ENCODE peak calls at places on chromosomes 16 and 17, in five cellular contexts. G, K, R, H and E are unnamed samples. For H3K36me3, the result is how much of the 10 kb centered on the place peaks cover.

GRCh38 chr16:85312642-85313540 is 200.6 kb upstream of the CIBAR2 start:
- DNase-seq in G (no peak), K (peak), R (no peak), H (no peak), E (no peak)

GRCh38 chr17:60230358-60230757 is 80.6 kb downstream of the CA4 start:
- DNase-seq in G (no peak), K (no peak), R (no peak), H (no peak), E (no peak)

GRCh38 chr17:30203471-30203981 is 32.0 kb downstream of the SLC6A4 start:
- DNase-seq in G (no peak), K (peak), R (no peak), H (no peak), E (no peak)

GRCh38 chr17:61309857-61310256 is 89.8 kb upstream of the TBX2 start:
- DNase-seq in G (no peak), K (peak), R (no peak), H (no peak), E (no peak)

GRCh38 chr17:66605561-66605960 is 229.4 kb upstream of the CACNG5 start:
- DNase-seq in G (no peak), K (no peak), R (no peak), H (no peak), E (no peak)

GRCh38 chr17:70622382-70623260 is 453.3 kb downstream of the KCNJ2 start:
- DNase-seq in G (no peak), K (peak), R (peak), H (no peak), E (peak)

GRCh38 chr16:87326151-87326571 is 9.0 kb upstream of the C16orf95 start:
- DNase-seq in G (no peak), K (no peak), R (no peak), H (no peak), E (peak)

GRCh38 chr17:12918132-12918531 is 99.7 kb downstream of the ELAC2 start:
- DNase-seq in G (no peak), K (no peak), R (no peak), H (no peak), E (no peak)

GRCh38 chr16:65106792-65107191 is 15.1 kb downstream of the CDH11 start:
- DNase-seq in G (no peak), K (no peak), R (no peak), H (no peak), E (no peak)

GRCh38 chr16:82082543-82083244 is 47.6 kb downstream of the HSD17B2 start:
- DNase-seq in G (no peak), K (no peak), R (no peak), H (peak), E (no peak)

GRCh38 chr17:75872434-75873351 is 5.7 kb downstream of the TRIM47 start:
- DNase-seq in G (peak), K (peak), R (peak), H (peak), E (no peak)

GRCh38 chr17:8470447-8471047 is 34.9 kb downstream of the NDEL1 start:
- DNase-seq in G (no peak), K (peak), R (no peak), H (no peak), E (peak)

GRCh38 chr17:40122944-40123810 is 1.4 kb downstream of the MSL1 start:
- DNase-seq in G (no peak), K (peak), R (peak), H (no peak), E (peak)

GRCh38 chr16:81758376-81758775 is 20.7 kb upstream of the PLCG2 start:
- DNase-seq in G (no peak), K (no peak), R (no peak), H (peak), E (no peak)

GRCh38 chr16:89422527-89422904 is 67.8 kb downstream of the ANKRD11 start:
- DNase-seq in G (peak), K (no peak), R (no peak), H (no peak), E (no peak)

GRCh38 chr17:909642-910323 is 69.8 kb downstream of the NXN start:
- DNase-seq in G (no peak), K (no peak), R (no peak), H (no peak), E (no peak)

GRCh38 chr16:48503779-48504178 is 106.2 kb downstream of the N4BP1 start:
- DNase-seq in G (peak), K (no peak), R (no peak), H (no peak), E (peak)

GRCh38 chr17:49629447-49629846 is 48.5 kb downstream of the SPOP start:
- DNase-seq in G (no peak), K (no peak), R (no peak), H (no peak), E (no peak)

GRCh38 chr17:692116-692515 is 22.5 kb downstream of the VPS53 start:
- DNase-seq in G (no peak), K (no peak), R (no peak), H (no peak), E (no peak)

GRCh38 chr16:31700530-31701388 is 172.8 kb upstream of the ZNF267 start:
- DNase-seq in G (no peak), K (peak), R (peak), H (peak), E (no peak)

GRCh38 chr17:46949291-46950174 is 26.6 kb downstream of the GOSR2 start:
- DNase-seq in G (no peak), K (no peak), R (no peak), H (no peak), E (no peak)

GRCh38 chr16:80694950-80695471 is 109.4 kb downstream of the CDYL2 start:
- DNase-seq in G (no peak), K (no peak), R (no peak), H (no peak), E (no peak)

GRCh38 chr17:234163-235047 is 53.0 kb upstream of the DOC2B start:
- DNase-seq in G (peak), K (no peak), R (peak), H (no peak), E (no peak)

GRCh38 chr17:82787081-82787848 is 35.4 kb downstream of the TBCD start:
- DNase-seq in G (peak), K (no peak), R (no peak), H (no peak), E (no peak)

GRCh38 chr17:33145941-33146340 is 147.2 kb downstream of the ASIC2 start:
- DNase-seq in G (no peak), K (no peak), R (no peak), H (no peak), E (no peak)

GRCh38 chr17:47945529-47946508 is 4.4 kb downstream of the PNPO start:
- DNase-seq in G (no peak), K (no peak), R (no peak), H (no peak), E (no peak)

GRCh38 chr17:31428111-31428510 is 36.6 kb downstream of the RAB11FIP4 start:
- DNase-seq in G (no peak), K (no peak), R (no peak), H (no peak), E (no peak)

GRCh38 chr16:50628156-50628802 is 52.8 kb downstream of the SNX20 start:
- DNase-seq in G (no peak), K (no peak), R (no peak), H (no peak), E (no peak)

GRCh38 chr17:17837966-17838962 is 1.5 kb upstream of the SREBF1 start:
- DNase-seq in G (peak), K (peak), R (peak), H (peak), E (no peak)

GRCh38 chr17:65455972-65456343 is 105.5 kb downstream of the AXIN2 start:
- DNase-seq in G (no peak), K (peak), R (no peak), H (peak), E (no peak)

GRCh38 chr17:42992872-42993271 is 5.3 kb upstream of the RPL27 start:
- DNase-seq in G (no peak), K (no peak), R (no peak), H (no peak), E (no peak)

GRCh38 chr17:42989726-42990652 is 8.2 kb upstream of the RPL27 start:
- DNase-seq in G (no peak), K (no peak), R (no peak), H (peak), E (no peak)

GRCh38 chr17:42989146-42989545 is 8.8 kb downstream of the RUNDC1 start:
- DNase-seq in G (no peak), K (no peak), R (no peak), H (no peak), E (no peak)

GRCh38 chr17:42991471-42991870 is 6.7 kb upstream of the RPL27 start:
- DNase-seq in G (no peak), K (no peak), R (no peak), H (no peak), E (no peak)
- H3K36me3 ChIP-seq in G (half or more), K (half or more), R (half or more), H (under half), E (half or more)

DNA sequence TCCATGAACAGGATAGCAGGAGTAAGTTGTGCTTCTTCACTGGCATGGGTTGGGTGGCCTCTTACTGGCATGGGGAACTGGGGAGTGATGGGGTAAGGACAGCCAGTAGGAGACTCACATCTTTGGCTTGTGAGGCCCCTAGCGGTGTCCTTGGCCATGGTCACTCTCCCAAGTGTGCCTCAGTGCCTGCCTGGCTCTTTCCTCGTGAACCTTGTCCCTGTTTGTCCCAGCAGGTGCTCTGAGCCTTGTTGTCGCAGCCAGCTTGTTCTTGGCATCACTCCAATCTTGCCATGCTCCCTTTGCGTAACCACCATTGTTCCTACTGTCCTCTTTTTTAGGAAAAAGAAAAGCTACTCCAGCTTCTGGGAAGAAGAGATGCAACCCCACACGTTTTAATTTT is 53.6 kb upstream of the SDK2 start:
- DNase-seq in G (no peak), K (peak), R (no peak), H (peak), E (peak)
- TF ChIP-seq CTCF in G (no peak), K (peak), R (no peak), H (peak), E (peak)

DNA sequence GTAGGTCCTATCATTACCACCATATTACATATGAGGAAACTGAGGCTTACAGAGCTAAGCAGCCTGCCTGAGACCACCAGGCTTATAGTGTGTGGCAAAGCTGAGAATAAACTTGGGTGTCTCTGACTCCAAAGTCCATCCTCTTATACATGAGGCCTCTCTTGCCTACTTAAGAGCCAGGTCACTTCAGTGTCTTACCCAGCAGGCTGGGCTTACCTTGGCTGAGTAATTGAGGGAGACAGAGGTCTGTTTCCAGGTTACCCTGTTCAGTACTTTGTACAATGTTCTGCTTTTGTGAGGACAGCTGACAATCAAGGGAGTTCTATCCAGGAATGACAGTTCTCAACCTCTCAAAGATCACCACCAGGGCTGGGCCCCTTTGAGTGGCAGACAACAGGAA is 14.4 kb downstream of the NDUFAB1 start:
- DNase-seq in G (no peak), K (no peak), R (no peak), H (no peak), E (no peak)
- H3K36me3 ChIP-seq in G (half or more), K (half or more), R (half or more), H (under half), E (half or more)

GRCh38 chr17:3796822-3797170 is 4.2 kb downstream of the ITGAE start:
- DNase-seq in G (no peak), K (peak), R (no peak), H (no peak), E (no peak)

GRCh38 chr17:3796110-3796821 is 4.7 kb downstream of the ITGAE start:
- DNase-seq in G (no peak), K (peak), R (no peak), H (no peak), E (no peak)

GRCh38 chr17:3795758-3796102 is 5.3 kb downstream of the ITGAE start:
- DNase-seq in G (no peak), K (no peak), R (no peak), H (no peak), E (no peak)

GRCh38 chr17:3792481-3792880 is 8.5 kb downstream of the ITGAE start:
- DNase-seq in G (no peak), K (no peak), R (no peak), H (no peak), E (no peak)

DNA sequence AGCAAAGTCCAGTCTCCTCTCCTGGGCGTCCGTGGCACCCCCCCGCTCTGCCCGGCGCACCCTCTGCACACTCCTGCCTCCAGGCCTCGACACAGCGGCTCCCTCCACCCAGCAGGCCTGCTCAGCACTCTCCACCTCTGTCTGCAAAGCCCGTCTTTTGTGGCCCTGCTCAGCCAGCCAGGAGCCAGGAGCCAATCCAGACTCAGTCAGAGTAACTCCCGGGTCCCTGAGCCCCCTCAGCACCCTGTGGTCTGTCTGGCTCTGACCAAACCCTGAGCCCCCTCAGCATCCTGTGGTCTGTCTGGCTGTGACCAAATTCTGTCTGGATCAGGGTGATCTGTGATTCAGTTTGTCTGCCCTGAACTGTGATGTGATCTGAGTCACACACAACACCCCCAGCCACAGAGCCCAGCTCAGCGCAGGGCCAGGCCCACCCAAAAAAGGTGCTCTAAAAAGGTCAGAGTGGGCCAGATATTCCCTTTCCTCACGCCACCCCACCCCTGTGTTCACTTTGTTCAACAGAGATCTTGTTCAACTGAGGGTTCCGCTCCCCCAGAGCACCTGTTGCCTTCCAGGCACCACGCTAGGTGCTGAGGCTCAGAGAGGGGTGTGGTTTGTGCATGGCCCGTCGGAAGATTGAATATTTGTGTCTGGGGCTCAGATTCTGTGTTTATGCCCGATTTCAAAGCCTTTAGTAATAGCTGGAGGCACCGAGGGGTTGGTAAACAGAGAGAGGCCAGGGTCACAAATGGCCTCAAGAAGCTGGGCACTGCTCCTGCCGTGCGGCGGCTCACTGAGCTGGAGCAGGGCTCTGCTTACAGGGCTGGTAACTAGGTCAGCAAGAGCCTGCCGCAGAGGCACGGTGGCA is 5.9 kb downstream of the ITGAE start:
- DNase-seq in G (no peak), K (peak), R (no peak), H (peak), E (no peak)
- TF ChIP-seq CTCF in G (no peak), K (no peak), R (no peak), H (peak), E (no peak)

DNA sequence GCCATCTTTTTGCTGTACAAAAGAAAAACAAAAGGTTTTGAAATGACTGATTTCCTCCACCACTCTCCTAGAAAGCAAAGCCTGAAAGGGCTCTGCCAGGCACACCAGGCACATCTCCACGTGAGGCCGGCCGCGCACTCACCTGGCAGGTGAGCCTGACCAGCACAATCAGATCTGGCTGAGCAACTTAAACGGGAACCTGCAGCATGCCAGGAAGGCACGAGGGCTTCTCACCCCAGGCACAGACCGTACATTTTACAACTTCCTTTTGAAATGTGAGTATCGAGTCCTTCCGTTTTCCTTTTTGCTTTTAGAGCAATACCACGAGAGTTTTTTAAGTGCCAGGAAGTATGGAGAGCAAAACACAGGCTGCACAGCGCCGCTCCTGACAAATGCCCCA is 22.5 kb downstream of the SLC38A10 start:
- DNase-seq in G (no peak), K (no peak), R (no peak), H (no peak), E (no peak)
- H3K36me3 ChIP-seq in G (half or more), K (under half), R (half or more), H (under half), E (under half)

GRCh38 chr16:67228034-67228785 is 1.3 kb downstream of the TMEM208 start:
- DNase-seq in G (no peak), K (peak), R (no peak), H (no peak), E (no peak)

GRCh38 chr16:67228905-67229304 is 2.0 kb downstream of the TMEM208 start:
- DNase-seq in G (no peak), K (peak), R (no peak), H (no peak), E (no peak)

GRCh38 chr16:67226295-67226803 is 581 bp upstream of the TMEM208 start:
- DNase-seq in G (no peak), K (no peak), R (no peak), H (no peak), E (no peak)

GRCh38 chr16:67227567-67227921 is 614 bp downstream of the TMEM208 start:
- DNase-seq in G (no peak), K (no peak), R (no peak), H (no peak), E (no peak)

GRCh38 chr16:67226804-67227566 is at the start of gene TMEM208:
- DNase-seq in G (peak), K (peak), R (peak), H (peak), E (peak)
- TF ChIP-seq CTCF in G (peak), K (peak), R (peak), H (peak), E (no peak)

GRCh38 chr17:5391678-5392077 is 27.8 kb downstream of the NUP88 start:
- DNase-seq in G (no peak), K (no peak), R (no peak), H (no peak), E (no peak)

GRCh38 chr17:5399767-5400166 is 19.7 kb downstream of the NUP88 start:
- DNase-seq in G (no peak), K (no peak), R (no peak), H (no peak), E (no peak)

DNA sequence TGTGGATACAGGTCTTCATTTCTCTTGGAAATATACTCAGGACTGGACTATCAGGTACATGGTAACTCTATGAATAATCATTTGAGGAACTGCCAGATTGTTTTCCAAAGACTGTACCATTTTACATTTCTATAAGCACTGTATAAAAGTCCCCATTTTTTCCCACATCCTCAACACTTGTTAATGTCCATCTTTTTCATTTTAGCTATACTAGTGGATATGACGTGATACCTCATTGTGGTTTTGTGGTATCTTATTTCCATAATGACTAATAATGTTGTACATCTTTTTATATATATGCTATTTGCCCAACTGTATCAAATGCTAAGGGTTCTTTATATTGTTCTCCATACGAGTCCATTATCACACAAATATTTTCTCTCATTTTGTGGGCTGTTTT is 22.9 kb downstream of the NUP88 start:
- DNase-seq in G (no peak), K (no peak), R (no peak), H (no peak), E (no peak)
- H3K36me3 ChIP-seq in G (half or more), K (half or more), R (half or more), H (under half), E (under half)

GRCh38 chr17:19568016-19568350 is 34.3 kb downstream of the SLC47A1 start:
- DNase-seq in G (no peak), K (no peak), R (no peak), H (no peak), E (no peak)

GRCh38 chr17:19569785-19570496 is 36.3 kb downstream of the SLC47A1 start:
- DNase-seq in G (no peak), K (no peak), R (no peak), H (no peak), E (no peak)

GRCh38 chr17:19567216-19568015 is 33.8 kb downstream of the SLC47A1 start:
- DNase-seq in G (no peak), K (no peak), R (no peak), H (no peak), E (no peak)

GRCh38 chr17:19561697-19562318 is 28.2 kb downstream of the SLC47A1 start:
- DNase-seq in G (no peak), K (no peak), R (no peak), H (no peak), E (no peak)

GRCh38 chr17:19566176-19566575 is 32.5 kb downstream of the SLC47A1 start:
- DNase-seq in G (no peak), K (no peak), R (no peak), H (no peak), E (no peak)
- TF ChIP-seq CTCF in G (no peak), K (no peak), R (no peak), H (no peak), E (no peak)

GRCh38 chr17:2545393-2545792 is 33.7 kb upstream of the METTL16 start:
- DNase-seq in G (no peak), K (no peak), R (peak), H (peak), E (no peak)
- H3K36me3 ChIP-seq in G (under half), K (under half), R (under half), H (under half), E (under half)